ENCODE peak calls at places on chromosomes 7 and 10, in eight cellular contexts. V is colonic mucosa, S is H1, P is psoas muscle, A is cardiac muscle cell, F is lower leg skin, K is right atrium auricular region, H is choroid plexus epithelial cell. J is an unnamed sample.

GRCh38 chr10:120382360-120382759 is 74.7 kb upstream of the PLPP4 start:
- DNase-seq in V (no peak), S (no peak), P (no peak), A (no peak), F (no peak), K (no peak), H (no peak), J (no peak)

GRCh38 chr7:65980478-65981250 is 1.3 kb downstream of the GUSB start:
- DNase-seq in V (peak; percentile 50), S (no peak), P (peak; percentile 79), A (peak; percentile 4), F (peak; percentile 60), K (peak; percentile 81), H (peak; percentile 10), J (peak; percentile 86)

GRCh38 chr10:16341637-16342036 is 95.2 kb upstream of the PTER start:
- DNase-seq in V (no peak), S (no peak), P (no peak), A (no peak), F (no peak), K (no peak), H (no peak), J (no peak)

GRCh38 chr7:37524056-37524455 is 75.4 kb upstream of the ELMO1 start:
- DNase-seq in V (no peak), S (no peak), P (no peak), A (no peak), F (no peak), K (no peak), H (no peak), J (no peak)

GRCh38 chr7:144384555-144385245 is 18.8 kb downstream of the NOBOX start:
- DNase-seq in V (peak; percentile 27), S (peak; percentile 45), P (no peak), A (no peak), F (no peak), K (peak; percentile 28), H (peak; percentile 62), J (no peak)

GRCh38 chr7:50565977-50566376 is 772 bp upstream of the DDC start:
- DNase-seq in V (peak; percentile 52), S (no peak), P (no peak), A (no peak), F (no peak), K (no peak), H (no peak), J (no peak)

GRCh38 chr10:93334901-93335312 is 147.2 kb downstream of the MYOF start:
- DNase-seq in V (no peak), S (no peak), P (no peak), A (no peak), F (no peak), K (no peak), H (no peak), J (no peak)

GRCh38 chr10:96470108-96470743 is 43.5 kb downstream of the TLL2 start:
- DNase-seq in V (no peak), S (peak; percentile 84), P (no peak), A (peak; percentile 53), F (no peak), K (no peak), H (peak; percentile 75), J (peak; percentile 69)

GRCh38 chr7:113179313-113179712 is 61.0 kb upstream of the SMIM30 start:
- DNase-seq in V (peak; percentile 25), S (no peak), P (no peak), A (no peak), F (no peak), K (no peak), H (peak; percentile 46), J (no peak)

GRCh38 chr7:157018997-157019591 is 8.6 kb upstream of the MNX1 start:
- DNase-seq in V (peak; percentile 22), S (peak; percentile 79), P (no peak), A (no peak), F (no peak), K (no peak), H (no peak), J (no peak)

GRCh38 chr10:33015798-33016547 is 57.9 kb upstream of the ITGB1 start:
- DNase-seq in V (no peak), S (no peak), P (no peak), A (no peak), F (no peak), K (no peak), H (peak; percentile 75), J (no peak)

GRCh38 chr10:102869290-102870198 is at the start of gene AS3MT:
- DNase-seq in V (peak; percentile 27), S (peak; percentile 90), P (peak; percentile 73), A (peak; percentile 82), F (no peak), K (no peak), H (no peak), J (peak; percentile 48)

GRCh38 chr10:119210633-119211032 is 3.3 kb downstream of the GRK5 start:
- DNase-seq in V (no peak), S (no peak), P (no peak), A (no peak), F (no peak), K (no peak), H (no peak), J (no peak)

GRCh38 chr10:73819513-73820093 is 8.2 kb upstream of the NDST2 start:
- DNase-seq in V (peak; percentile 87), S (peak; percentile 59), P (peak; percentile 75), A (no peak), F (peak; percentile 64), K (no peak), H (peak; percentile 36), J (no peak)
- TF ChIP-seq CTCF in V (no peak), S (peak; percentile 48), P (no peak), A (peak; percentile 43), F (no peak), K (no peak), H (peak; percentile 51), J (no peak)

GRCh38 chr7:56030340-56030739 is 20.9 kb downstream of the PSPH start:
- DNase-seq in V (no peak), S (no peak), P (no peak), A (no peak), F (no peak), K (no peak), H (no peak), J (no peak)

GRCh38 chr7:56028942-56029630 is 22.2 kb downstream of the PSPH start:
- DNase-seq in V (no peak), S (no peak), P (no peak), A (no peak), F (no peak), K (no peak), H (peak; percentile 42), J (no peak)

GRCh38 chr7:56033671-56034432 is 17.4 kb downstream of the PSPH start:
- DNase-seq in V (peak; percentile 73), S (peak; percentile 91), P (peak; percentile 59), A (peak; percentile 91), F (no peak), K (no peak), H (peak; percentile 77), J (peak; percentile 86)
- TF ChIP-seq CTCF in V (no peak), S (peak; percentile 18), P (peak; percentile 10), A (peak; percentile 42), F (no peak), K (peak; percentile 43), H (peak; percentile 49), J (no peak)

GRCh38 chr7:159031750-159032149 is 112.9 kb downstream of the VIPR2 start:
- DNase-seq in V (peak; percentile 16), S (no peak), P (no peak), A (no peak), F (no peak), K (no peak), H (no peak), J (no peak)

GRCh38 chr7:159032310-159032709 is 112.4 kb downstream of the VIPR2 start:
- DNase-seq in V (peak; percentile 17), S (peak; percentile 43), P (no peak), A (no peak), F (no peak), K (peak; percentile 60), H (no peak), J (no peak)

GRCh38 chr7:159031135-159031701 is 113.4 kb downstream of the VIPR2 start:
- DNase-seq in V (no peak), S (peak; percentile 65), P (peak; percentile 78), A (no peak), F (no peak), K (peak; percentile 63), H (no peak), J (no peak)

GRCh38 chr7:159028456-159029401 is 115.9 kb downstream of the VIPR2 start:
- DNase-seq in V (peak; percentile 17), S (peak; percentile 42), P (no peak), A (no peak), F (no peak), K (peak; percentile 52), H (no peak), J (no peak)

DNA sequence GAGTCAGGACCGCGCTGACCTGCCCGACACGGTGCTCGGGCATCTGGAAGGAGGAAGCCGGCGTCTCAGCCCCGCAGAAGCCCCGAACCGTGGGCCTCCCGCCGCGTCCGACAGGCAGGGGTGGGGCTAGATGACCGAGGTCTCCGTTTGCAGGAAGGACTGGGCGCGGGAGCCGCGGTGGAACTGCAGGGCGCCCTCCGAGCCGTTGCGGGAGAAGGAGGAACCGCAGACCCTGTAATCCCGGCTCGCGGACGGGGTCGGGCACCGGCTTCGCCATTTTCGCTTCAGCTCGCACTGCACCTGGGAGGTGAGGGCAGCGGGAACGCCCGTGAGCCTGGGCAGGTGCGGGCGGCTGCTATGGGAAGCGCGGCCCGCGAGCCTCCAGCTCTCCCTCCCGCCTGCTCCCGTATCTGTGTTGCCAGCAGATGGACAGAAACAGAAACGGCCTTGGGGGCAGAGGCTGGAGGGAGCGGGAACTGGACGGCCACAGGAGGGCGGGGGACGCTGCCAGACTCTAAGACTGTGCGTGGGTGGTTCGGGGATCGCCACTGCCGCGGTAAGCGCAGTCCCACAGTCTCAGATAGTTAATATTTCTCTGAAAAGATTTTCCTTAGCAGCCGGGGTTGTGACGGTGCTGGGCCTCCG is 114.1 kb downstream of the VIPR2 start:
- DNase-seq in V (peak; percentile 56), S (peak; percentile 87), P (peak; percentile 84), A (peak; percentile 70), F (peak; percentile 13), K (peak; percentile 70), H (no peak), J (peak; percentile 54)
- TF ChIP-seq CTCF in V (no peak), S (no peak), P (peak; percentile 46), A (peak; percentile 27), F (no peak), K (peak; percentile 60), H (peak; percentile 38), J (peak; percentile 3)

DNA sequence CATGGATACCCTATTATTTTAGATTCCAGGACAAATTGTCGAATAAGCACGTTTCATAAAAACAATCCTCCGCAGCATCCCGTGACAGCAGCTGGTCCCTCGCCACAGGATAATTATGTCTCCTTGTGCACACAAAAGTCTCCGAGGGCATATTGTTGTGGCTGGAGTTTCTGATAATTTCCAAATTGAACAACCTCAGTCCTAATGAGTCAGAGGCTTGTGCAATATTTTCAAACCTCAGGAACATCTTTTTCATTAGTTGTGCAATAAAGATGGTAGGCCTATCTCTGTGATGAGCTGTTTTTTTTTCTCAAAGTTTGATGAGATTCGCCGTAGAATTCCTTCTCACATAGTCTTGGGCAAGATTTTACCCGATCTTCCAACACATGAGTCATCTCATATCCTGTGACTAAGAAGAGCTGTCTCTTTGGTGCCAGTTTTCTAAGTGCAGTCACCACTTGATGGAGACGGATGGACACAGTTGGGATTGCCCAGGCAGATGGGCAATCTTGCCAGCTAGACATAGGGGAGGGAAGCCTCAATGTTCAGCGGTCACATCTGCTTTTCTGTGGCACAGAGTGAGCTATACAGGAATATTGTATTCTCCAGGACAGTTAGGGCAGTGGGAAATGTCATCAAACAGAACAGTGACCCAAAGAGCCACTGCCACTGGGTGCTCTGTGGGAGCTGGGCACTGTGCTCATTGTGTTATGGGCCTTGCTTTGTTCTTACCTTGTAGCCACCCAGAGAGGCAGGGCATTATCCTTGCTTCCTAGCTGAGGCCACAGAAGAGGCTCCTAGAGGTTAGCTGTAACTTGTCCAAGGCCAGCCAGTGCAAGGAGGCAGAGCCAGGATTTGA is 7.8 kb downstream of the HTRA1 start:
- DNase-seq in V (no peak), S (no peak), P (no peak), A (no peak), F (peak; percentile 80), K (no peak), H (peak; percentile 97), J (no peak)
- TF ChIP-seq CTCF in V (no peak), S (no peak), P (no peak), A (no peak), F (no peak), K (no peak), H (no peak), J (no peak)

J was measured in GM10248.